ENCODE peak calls at places on chromosomes 5 and 9, in ten cellular contexts. H is IMR-90, Q is K562, U is A549, C is transverse colon, I is right lobe of liver, W is stomach, O is thyroid gland, X is HCT116, P is suprapubic skin. Z is an unnamed sample.

GRCh38 chr9:96441798-96442445 is 8.0 kb upstream of the HABP4 start:
- DNase-seq in H (peak; percentile 23), Q (peak; percentile 78), U (no peak), C (no peak), I (no peak), W (no peak), O (no peak), X (no peak), P (no peak), Z (peak; percentile 76)

GRCh38 chr9:6884960-6885359 is 127.2 kb downstream of the KDM4C start:
- DNase-seq in H (no peak), Q (no peak), U (no peak), C (no peak), I (no peak), W (no peak), O (no peak), X (no peak), P (no peak), Z (no peak)

GRCh38 chr5:126460977-126461376 is 37.8 kb downstream of the GRAMD2B start:
- DNase-seq in H (no peak), Q (no peak), U (no peak), C (peak; percentile 35), I (no peak), W (no peak), O (no peak), X (no peak), P (no peak), Z (no peak)

GRCh38 chr5:169458269-169458668 is 125.3 kb upstream of the SPDL1 start:
- DNase-seq in H (no peak), Q (no peak), U (no peak), C (no peak), I (no peak), W (no peak), O (no peak), X (no peak), P (no peak), Z (no peak)

GRCh38 chr5:2000591-2000990 is 117.9 kb upstream of the IRX4 start:
- DNase-seq in H (no peak), Q (no peak), U (no peak), C (no peak), I (no peak), W (no peak), O (no peak), X (no peak), P (no peak), Z (no peak)

GRCh38 chr5:154618696-154619095 is 136.5 kb upstream of the LARP1 start:
- DNase-seq in H (no peak), Q (no peak), U (no peak), C (no peak), I (no peak), W (no peak), O (no peak), X (no peak), P (no peak), Z (no peak)

GRCh38 chr9:7592321-7593319 is 207.0 kb downstream of the DMAC1 start:
- DNase-seq in H (no peak), Q (no peak), U (no peak), C (no peak), I (no peak), W (no peak), O (no peak), X (no peak), P (no peak), Z (no peak)

GRCh38 chr9:92961627-92962302 is 14.4 kb downstream of the FGD3 start:
- DNase-seq in H (no peak), Q (no peak), U (no peak), C (peak; percentile 34), I (no peak), W (peak; percentile 26), O (no peak), X (no peak), P (peak; percentile 46), Z (peak; percentile 58)

GRCh38 chr5:179769276-179769675 is 24.5 kb upstream of the LTC4S start:
- DNase-seq in H (no peak), Q (no peak), U (no peak), C (no peak), I (no peak), W (no peak), O (no peak), X (no peak), P (no peak), Z (peak; percentile 37)

GRCh38 chr5:177478711-177479646 is 5.5 kb upstream of the DBN1 start:
- DNase-seq in H (peak; percentile 66), Q (no peak), U (no peak), C (peak; percentile 69), I (peak; percentile 77), W (peak; percentile 80), O (peak; percentile 85), X (no peak), P (peak; percentile 92), Z (peak; percentile 95)

GRCh38 chr9:68538200-68538599 is 2.5 kb downstream of the TMEM252 start:
- DNase-seq in H (peak; percentile 26), Q (no peak), U (no peak), C (no peak), I (no peak), W (no peak), O (no peak), X (no peak), P (no peak), Z (no peak)

GRCh38 chr9:37029304-37029775 is 4.7 kb downstream of the PAX5 start:
- DNase-seq in H (no peak), Q (peak; percentile 11), U (no peak), C (no peak), I (no peak), W (no peak), O (no peak), X (no peak), P (no peak), Z (peak; percentile 15)

GRCh38 chr5:170307575-170308465 is 10.2 kb upstream of the LCP2 start:
- DNase-seq in H (peak; percentile 63), Q (peak; percentile 83), U (peak; percentile 36), C (peak; percentile 52), I (peak; percentile 50), W (peak; percentile 72), O (peak; percentile 81), X (no peak), P (peak; percentile 88), Z (peak; percentile 92)

GRCh38 chr5:2756764-2757163 is 5.3 kb upstream of the IRX2 start:
- DNase-seq in H (no peak), Q (no peak), U (no peak), C (no peak), I (no peak), W (no peak), O (no peak), X (no peak), P (no peak), Z (no peak)

GRCh38 chr9:68895741-68896478 is 118.0 kb downstream of the PRKACG start:
- DNase-seq in H (no peak), Q (no peak), U (no peak), C (no peak), I (no peak), W (no peak), O (no peak), X (no peak), P (no peak), Z (peak; percentile 4)

GRCh38 chr5:159650803-159651202 is 265.5 kb upstream of the ADRA1B start:
- DNase-seq in H (no peak), Q (no peak), U (no peak), C (no peak), I (no peak), W (no peak), O (no peak), X (no peak), P (no peak), Z (no peak)

GRCh38 chr5:81128416-81128815 is 104.7 kb upstream of the CKMT2 start:
- DNase-seq in H (no peak), Q (no peak), U (no peak), C (no peak), I (no peak), W (no peak), O (no peak), X (no peak), P (no peak), Z (no peak)

GRCh38 chr9:133539434-133539833 is 4.9 kb downstream of the ADAMTSL2 start:
- DNase-seq in H (no peak), Q (peak; percentile 34), U (no peak), C (peak; percentile 54), I (peak; percentile 52), W (peak; percentile 37), O (no peak), X (no peak), P (no peak), Z (no peak)
- TF ChIP-seq CTCF in H (no peak), Q (no peak), U (no peak), C (no peak), I (no peak), W (no peak), O (no peak), X (no peak), P (no peak), Z (no peak)

GRCh38 chr5:68248896-68249295 is 33.3 kb downstream of the PIK3R1 start:
- DNase-seq in H (no peak), Q (no peak), U (no peak), C (no peak), I (no peak), W (no peak), O (no peak), X (no peak), P (no peak), Z (no peak)
- TF ChIP-seq POLR2A in H (no peak), Q (no peak), U (no peak), C (no peak), I (no peak), W (no peak), O (no peak), X (no peak), P (no peak), Z (no peak)

DNA sequence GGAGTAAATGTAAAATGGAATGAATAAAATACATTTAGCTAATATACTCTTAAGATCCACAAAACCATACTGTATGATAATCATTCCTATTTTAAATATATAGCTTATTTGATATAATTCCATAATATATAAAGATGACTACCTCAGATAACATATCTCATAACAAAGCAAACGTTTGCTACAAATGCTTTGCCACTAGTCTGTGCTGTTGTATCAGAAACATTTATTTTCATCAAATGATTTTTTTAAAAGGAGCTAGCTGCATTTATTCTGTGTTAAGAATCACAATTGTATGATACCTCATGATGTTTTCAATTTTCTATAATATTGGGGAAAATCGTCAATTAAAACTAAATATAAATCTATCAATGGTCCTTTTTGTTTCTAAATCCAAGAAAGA is 567.2 kb downstream of the PTPRD start:
- DNase-seq in H (peak; percentile 24), Q (no peak), U (no peak), C (no peak), I (no peak), W (no peak), O (no peak), X (no peak), P (no peak), Z (peak; percentile 27)
- TF ChIP-seq CTCF in H (peak; percentile 58), Q (no peak), U (peak; percentile 21), C (no peak), I (peak; percentile 44), W (no peak), O (no peak), X (no peak), P (no peak), Z (peak; percentile 10)

GRCh38 chr5:152686931-152687330 is 281.9 kb upstream of the NMUR2 start:
- DNase-seq in H (no peak), Q (no peak), U (no peak), C (no peak), I (no peak), W (no peak), O (no peak), X (no peak), P (no peak), Z (no peak)

GRCh38 chr5:152688561-152689274 is 283.6 kb upstream of the NMUR2 start:
- DNase-seq in H (peak; percentile 11), Q (no peak), U (peak; percentile 1), C (no peak), I (no peak), W (no peak), O (peak; percentile 59), X (no peak), P (no peak), Z (peak; percentile 27)

GRCh38 chr5:152683205-152683604 is 278.1 kb upstream of the NMUR2 start:
- DNase-seq in H (no peak), Q (no peak), U (no peak), C (no peak), I (no peak), W (no peak), O (no peak), X (no peak), P (no peak), Z (no peak)
- TF ChIP-seq POLR2A in H (no peak), Q (no peak), U (no peak), C (no peak), I (no peak), W (no peak), O (no peak), X (no peak), P (no peak), Z (no peak)

Z was measured in NB4.